ENCODE peak calls at places on chromosomes 2 and 18, in eight cellular contexts. J, E, S, K, V, R, M and X are unnamed samples.

GRCh38 chr18:58393295-58393694 is 235.6 kb downstream of the ALPK2 start:
- DNase-seq in S (no peak), M (no peak), E (no peak), J (no peak), V (no peak), R (no peak), K (no peak), X (no peak)

GRCh38 chr2:156845806-156846558 is 409.8 kb downstream of the GPD2 start:
- DNase-seq in E (no peak), V (no peak), R (peak), S (no peak), M (peak), J (no peak), K (no peak), X (no peak)

GRCh38 chr2:29526587-29527586 is 394.5 kb downstream of the ALK start:
- DNase-seq in E (no peak), M (no peak), R (no peak), S (no peak), V (no peak), J (no peak), K (no peak), X (no peak)

GRCh38 chr2:583666-584065 is 93.5 kb downstream of the TMEM18 start:
- DNase-seq in M (no peak), S (no peak), E (no peak), J (no peak), V (no peak), K (no peak), R (no peak), X (no peak)

GRCh38 chr18:60189840-60190239 is 182.7 kb downstream of the MC4R start:
- DNase-seq in E (no peak), R (no peak), M (no peak), S (no peak), J (no peak), V (no peak), K (no peak), X (no peak)

GRCh38 chr2:94875064-94875819 is 4.0 kb downstream of the TEKT4 start:
- DNase-seq in J (no peak), M (no peak), S (no peak), E (no peak), V (no peak), R (no peak), K (no peak), X (no peak)

GRCh38 chr2:27929916-27930486 is 39.5 kb downstream of the BABAM2 start:
- DNase-seq in M (no peak), R (no peak), S (no peak), J (no peak), E (no peak), K (no peak), V (no peak), X (no peak)

GRCh38 chr2:177338177-177338721 is 54.3 kb upstream of the AGPS start:
- DNase-seq in S (no peak), V (no peak), E (no peak), K (no peak), R (peak), M (peak), J (no peak), X (no peak)

GRCh38 chr2:38528008-38528442 is 74.7 kb downstream of the HNRNPLL start:
- DNase-seq in M (peak), S (no peak), R (peak), K (peak), J (peak), E (no peak), V (peak), X (peak)

GRCh38 chr2:105283532-105283931 is 42.0 kb downstream of the GPR45 start:
- DNase-seq in R (no peak), S (no peak), V (no peak), M (no peak), J (no peak), K (no peak), E (no peak), X (no peak)

GRCh38 chr2:101159526-101159925 is 8.3 kb upstream of the TBC1D8 start:
- DNase-seq in K (no peak), V (no peak), R (no peak), E (no peak), S (no peak), J (no peak), M (no peak), X (no peak)

GRCh38 chr2:234772775-234773064 is 179.1 kb upstream of the SH3BP4 start:
- DNase-seq in R (no peak), K (no peak), M (no peak), J (no peak), E (no peak), S (no peak), V (no peak), X (no peak)

GRCh38 chr2:26473796-26474195 is 4.1 kb downstream of the OTOF start:
- DNase-seq in R (no peak), J (no peak), K (no peak), S (no peak), E (no peak), M (no peak), V (no peak), X (no peak)

GRCh38 chr2:12428786-12429185 is 287.9 kb upstream of the TRIB2 start:
- DNase-seq in R (no peak), M (no peak), V (no peak), E (no peak), J (no peak), K (no peak), S (no peak), X (no peak)

GRCh38 chr2:98385050-98385699 is 38.9 kb downstream of the CNGA3 start:
- DNase-seq in V (peak), S (peak), J (peak), R (peak), E (peak), K (peak), M (peak), X (peak)

GRCh38 chr18:23194150-23194968 is 59.1 kb downstream of the CABLES1 start:
- DNase-seq in R (no peak), V (no peak), M (peak), K (no peak), E (no peak), S (no peak), J (no peak), X (no peak)

GRCh38 chr2:207499114-207499513 is 30.6 kb upstream of the CREB1 start:
- DNase-seq in K (no peak), R (peak), M (no peak), J (no peak), S (no peak), E (no peak), V (peak), X (peak)

GRCh38 chr2:14422426-14422825 is 210.1 kb upstream of the LRATD1 start:
- DNase-seq in M (peak), E (no peak), R (peak), J (no peak), S (no peak), K (no peak), V (no peak), X (no peak)

GRCh38 chr18:10536270-10536669 is 10.4 kb downstream of the NAPG start:
- DNase-seq in S (no peak), M (peak), R (peak), V (no peak), J (no peak), K (no peak), E (no peak), X (no peak)

GRCh38 chr2:99852376-99852934 is 289.9 kb downstream of the AFF3 start:
- DNase-seq in J (no peak), K (no peak), R (no peak), M (no peak), V (no peak), E (no peak), S (no peak), X (no peak)

GRCh38 chr2:10911291-10912075 is at the start of gene KCNF1:
- DNase-seq in V (peak), S (no peak), R (peak), K (peak), M (peak), E (no peak), J (no peak), X (no peak)

GRCh38 chr2:151114934-151115333 is 146.7 kb downstream of the RBM43 start:
- DNase-seq in E (no peak), J (no peak), R (no peak), V (no peak), S (no peak), K (no peak), M (no peak), X (no peak)

GRCh38 chr2:102166189-102166845 is 20.5 kb upstream of the IL1RL2 start:
- DNase-seq in K (peak), J (no peak), S (no peak), V (no peak), E (no peak), R (peak), M (peak), X (peak)